ENCODE peak calls at places on chromosomes 1 and 21, in seven cellular contexts. I is body of pancreas, J is Peyer's patch, M is ovary, W is uterus, F is vagina, U is right lobe of liver. Z is an unnamed sample. For H3K9me3, the result is how much of the 10 kb centered on the place peaks cover.

GRCh38 chr21:31316488-31317169 is 27.4 kb downstream of the TIAM1 start:
- DNase-seq in I (no peak), M (no peak), J (no peak), W (no peak), F (no peak), U (no peak), Z (no peak)

GRCh38 chr1:179034720-179035119 is 9.0 kb downstream of the FAM20B start:
- DNase-seq in W (no peak), M (no peak), U (no peak), F (no peak), J (no peak), I (no peak), Z (no peak)

GRCh38 chr1:25829046-25829445 is 9.3 kb downstream of the MTFR1L start:
- DNase-seq in J (no peak), I (no peak), F (no peak), W (no peak), M (no peak), U (no peak), Z (no peak)

GRCh38 chr1:185534806-185535205 is 199.4 kb upstream of the HMCN1 start:
- DNase-seq in F (no peak), M (no peak), W (no peak), U (peak), J (no peak), I (peak), Z (no peak)

GRCh38 chr1:248906741-248907661 is 966 bp downstream of the PGBD2 start:
- DNase-seq in I (peak), U (no peak), F (no peak), M (peak), J (peak), W (peak), Z (no peak)

GRCh38 chr1:164602142-164602429 is 43.1 kb downstream of the PBX1 start:
- DNase-seq in I (peak), U (no peak), W (no peak), M (peak), J (no peak), F (no peak), Z (no peak)

GRCh38 chr1:7705048-7705907 is 65.8 kb upstream of the VAMP3 start:
- DNase-seq in I (peak), U (no peak), F (no peak), M (peak), J (peak), W (peak), Z (peak)

GRCh38 chr1:164310166-164310565 is 248.8 kb upstream of the PBX1 start:
- DNase-seq in I (no peak), M (no peak), W (no peak), U (no peak), J (no peak), F (no peak), Z (no peak)

GRCh38 chr21:43933146-43933673 is 68.2 kb downstream of the AGPAT3 start:
- DNase-seq in M (no peak), W (no peak), F (no peak), I (no peak), J (no peak), U (no peak), Z (no peak)

GRCh38 chr1:98702976-98703375 is 41.5 kb downstream of the SNX7 start:
- DNase-seq in I (no peak), J (no peak), F (no peak), W (no peak), M (no peak), U (no peak), Z (no peak)

GRCh38 chr1:5891736-5892135 is 100.5 kb downstream of the NPHP4 start:
- DNase-seq in W (no peak), F (no peak), M (no peak), U (peak), J (no peak), I (no peak), Z (no peak)

GRCh38 chr1:212977781-212978645 is 27.7 kb downstream of the VASH2 start:
- DNase-seq in J (no peak), F (peak), U (no peak), W (no peak), M (no peak), I (no peak), Z (no peak)

GRCh38 chr1:30977511-30977910 is 69.0 kb upstream of the SDC3 start:
- DNase-seq in U (no peak), I (no peak), M (no peak), J (no peak), W (no peak), F (no peak), Z (no peak)

GRCh38 chr1:17579951-17580939 is 40.7 kb downstream of the ARHGEF10L start:
- DNase-seq in F (no peak), I (peak), M (no peak), U (peak), W (no peak), J (no peak), Z (no peak)

GRCh38 chr1:64183380-64183984 is 19.9 kb upstream of the UBE2U start:
- DNase-seq in W (no peak), J (no peak), U (no peak), F (no peak), I (no peak), M (peak), Z (no peak)

GRCh38 chr1:109466440-109467300 is at the start of gene SYPL2:
- DNase-seq in F (no peak), I (peak), U (peak), W (peak), J (no peak), M (peak), Z (peak)

GRCh38 chr1:30569384-30569783 is 154.0 kb downstream of the MATN1 start:
- DNase-seq in J (no peak), U (no peak), M (no peak), W (no peak), F (no peak), I (no peak), Z (no peak)

GRCh38 chr1:25003000-25003399 is 72.9 kb upstream of the RUNX3 start:
- DNase-seq in M (no peak), I (no peak), F (no peak), U (no peak), W (no peak), J (no peak), Z (no peak)

GRCh38 chr1:204152310-204153044 is 633 bp upstream of the ETNK2 start:
- DNase-seq in M (peak), W (peak), U (peak), I (peak), F (no peak), J (no peak), Z (no peak)

GRCh38 chr1:67211589-67212563 is 45.6 kb downstream of the IL23R start:
- DNase-seq in M (no peak), W (peak), I (peak), U (no peak), F (no peak), J (peak), Z (no peak)

GRCh38 chr1:159005161-159005560 is 4.5 kb upstream of the IFI16 start:
- DNase-seq in F (no peak), U (no peak), W (no peak), J (no peak), I (no peak), M (no peak), Z (no peak)

GRCh38 chr1:174982971-174983689 is 16.6 kb upstream of the CACYBP start:
- DNase-seq in W (peak), M (no peak), J (no peak), F (no peak), I (no peak), U (no peak), Z (no peak)

GRCh38 chr1:36224537-36225297 is 474 bp downstream of the THRAP3 start:
- DNase-seq in U (peak), J (no peak), W (peak), F (no peak), I (peak), M (no peak), Z (peak)

GRCh38 chr1:153678519-153679336 is at the start of gene NPR1:
- DNase-seq in F (no peak), W (peak), M (peak), J (peak), U (no peak), I (peak), Z (peak)

GRCh38 chr1:2466834-2467554 is 9.1 kb upstream of the PLCH2 start:
- DNase-seq in M (no peak), W (no peak), I (no peak), F (no peak), J (no peak), U (no peak), Z (no peak)

GRCh38 chr1:206606867-206607266 is 5.4 kb downstream of the EIF2D start:
- DNase-seq in M (no peak), J (no peak), I (no peak), F (no peak), U (no peak), W (no peak), Z (no peak)

GRCh38 chr1:63272811-63273210 is 49.6 kb upstream of the FOXD3 start:
- DNase-seq in M (no peak), F (no peak), U (no peak), W (no peak), I (no peak), J (no peak), Z (no peak)

GRCh38 chr21:21851657-21852056 is 853.4 kb downstream of the NCAM2 start:
- DNase-seq in F (no peak), J (no peak), U (no peak), M (no peak), I (no peak), W (no peak), Z (no peak)

GRCh38 chr1:145918992-145919939 is 749 bp upstream of the PEX11B start:
- DNase-seq in U (peak), F (no peak), M (peak), I (peak), W (peak), J (peak), Z (peak)

GRCh38 chr1:219385786-219386427 is 212.2 kb downstream of the LYPLAL1 start:
- DNase-seq in W (peak), U (peak), I (peak), M (no peak), F (no peak), J (no peak), Z (peak)

GRCh38 chr1:7669559-7670208 is 101.4 kb upstream of the VAMP3 start:
- DNase-seq in F (no peak), I (peak), U (no peak), J (no peak), M (peak), W (no peak), Z (no peak)

GRCh38 chr21:42653492-42654061 is at the start of gene PDE9A:
- DNase-seq in F (no peak), W (peak), J (no peak), U (no peak), I (peak), M (peak), Z (no peak)

GRCh38 chr1:154272999-154273563 is 652 bp downstream of the HAX1 start:
- DNase-seq in J (no peak), U (no peak), F (no peak), I (no peak), W (no peak), M (no peak), Z (no peak)

GRCh38 chr1:226097866-226098625 is 35.5 kb downstream of the H3-3A start:
- DNase-seq in M (no peak), I (no peak), J (no peak), U (no peak), W (no peak), F (no peak), Z (no peak)

GRCh38 chr1:29879217-29879616 is 642.9 kb downstream of the PTPRU start:
- DNase-seq in W (no peak), M (no peak), F (no peak), I (no peak), U (no peak), J (no peak), Z (no peak)

GRCh38 chr1:227949341-227949921 is 1.7 kb upstream of the WNT9A start:
- DNase-seq in J (no peak), W (no peak), M (no peak), U (peak), I (no peak), F (peak), Z (no peak)
- H3K9me3 ChIP-seq in J (under half), W (under half), M (under half), U (under half), I (under half), F (under half), Z (under half)

DNA sequence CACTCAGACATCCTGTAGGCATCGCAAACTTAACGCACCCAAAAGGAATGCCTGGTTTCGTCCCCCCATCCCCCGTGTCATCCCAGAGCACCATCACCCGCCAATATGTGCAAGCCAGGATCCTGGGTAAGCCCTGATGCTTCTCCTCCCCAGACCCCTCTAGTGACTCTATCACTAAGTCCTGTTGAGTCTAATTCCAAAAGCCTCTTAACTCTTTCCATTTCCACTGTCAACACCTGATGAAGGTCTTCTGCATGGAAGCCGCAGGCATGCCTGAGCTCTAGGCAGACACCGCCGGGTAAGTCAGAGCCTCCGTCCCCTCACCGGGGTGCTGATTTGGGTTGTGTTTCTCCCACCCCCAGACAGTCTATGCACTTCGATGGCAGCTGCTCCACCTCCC is 5.3 kb upstream of the ADARB1 start:
- DNase-seq in W (no peak), M (no peak), I (no peak), F (no peak), U (no peak), J (no peak), Z (no peak)
- TF ChIP-seq POLR2A in W (no peak), M (no peak), I (no peak), F (no peak), U (no peak), J (no peak), Z (no peak)

GRCh38 chr1:173171152-173171551 is 36.0 kb downstream of the TNFSF4 start:
- DNase-seq in J (no peak), F (no peak), I (no peak), U (no peak), W (no peak), M (no peak), Z (no peak)

GRCh38 chr1:173175514-173176146 is 31.5 kb downstream of the TNFSF4 start:
- DNase-seq in U (no peak), M (no peak), W (no peak), I (no peak), J (no peak), F (no peak), Z (no peak)

GRCh38 chr1:173168941-173169340 is 38.2 kb downstream of the TNFSF4 start:
- DNase-seq in U (no peak), M (no peak), I (no peak), J (no peak), W (no peak), F (no peak), Z (no peak)

GRCh38 chr1:173173388-173173787 is 33.7 kb downstream of the TNFSF4 start:
- DNase-seq in W (no peak), M (no peak), F (no peak), J (no peak), I (no peak), U (no peak), Z (no peak)
- H3K9me3 ChIP-seq in W (under half), M (under half), F (under half), J (under half), I (under half), U (under half), Z (under half)

GRCh38 chr1:32754282-32755097 is 51.9 kb upstream of the SYNC start:
- DNase-seq in F (no peak), U (no peak), J (no peak), W (no peak), I (peak), M (peak), Z (no peak)
- TF ChIP-seq POLR2A in F (no peak), U (no peak), J (no peak), W (no peak), I (peak), M (peak), Z (no peak)

DNA sequence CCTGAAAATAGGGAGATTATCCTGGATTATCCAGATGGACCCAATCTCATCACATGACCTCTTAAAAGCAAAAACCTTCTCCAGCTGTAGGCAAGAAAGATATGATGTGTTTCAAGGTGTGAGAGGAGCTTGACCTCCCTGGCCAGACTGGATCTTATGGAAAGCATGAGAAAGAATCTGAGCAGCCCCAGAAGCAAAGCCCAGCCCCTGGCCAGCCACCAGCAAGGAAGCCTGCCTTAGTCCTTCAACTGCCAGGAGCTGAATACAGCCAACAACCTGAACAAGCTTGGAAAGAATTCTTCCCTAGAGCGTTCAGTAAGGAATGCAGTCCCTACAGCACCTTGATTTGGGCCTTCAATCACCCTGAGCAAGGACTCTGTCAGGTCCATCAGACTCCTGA is 375.0 kb upstream of the CHRM3 start:
- DNase-seq in W (no peak), J (no peak), F (no peak), I (no peak), M (no peak), U (no peak), Z (no peak)
- H3K9me3 ChIP-seq in W (under half), J (under half), F (under half), I (under half), M (under half), U (under half), Z (under half)

Z was measured in heart left ventricle.